ENCODE peak calls at places on chromosomes 1 and 21, in six cellular contexts. X, G, R, V, S and U are unnamed samples.

GRCh38 chr1:161008857-161009554 is 11.9 kb downstream of the F11R start:
- DNase-seq in X (peak; percentile 67), R (no peak), G (no peak), V (no peak), S (no peak), U (no peak)

GRCh38 chr1:53508991-53509663 is 49.9 kb downstream of the DMRTB1 start:
- DNase-seq in S (no peak), V (no peak), X (peak; percentile 31), G (no peak), R (peak; percentile 96), U (no peak)

GRCh38 chr1:160653620-160654016 is 6.8 kb upstream of the SLAMF1 start:
- DNase-seq in R (no peak), X (no peak), V (no peak), S (no peak), G (no peak), U (no peak)

GRCh38 chr1:178241057-178241456 is 147.2 kb downstream of the RASAL2 start:
- DNase-seq in R (no peak), S (no peak), V (no peak), G (no peak), X (peak; percentile 62), U (no peak)

GRCh38 chr1:54547601-54548388 is at the start of gene ACOT11:
- DNase-seq in R (peak; percentile 96), V (no peak), G (peak; percentile 77), S (peak; percentile 81), X (peak; percentile 79), U (no peak)

GRCh38 chr1:75765697-75766355 is 20.2 kb upstream of the RABGGTB start:
- DNase-seq in R (no peak), X (peak; percentile 80), G (no peak), S (no peak), V (peak; percentile 46), U (peak; percentile 60)

GRCh38 chr1:27135920-27136551 is 18.9 kb downstream of the SLC9A1 start:
- DNase-seq in V (no peak), S (no peak), G (no peak), R (no peak), X (peak; percentile 41), U (no peak)

GRCh38 chr1:20037877-20038276 is 32.1 kb upstream of the PLA2G5 start:
- DNase-seq in G (no peak), X (no peak), R (no peak), S (no peak), V (no peak), U (no peak)

GRCh38 chr1:118294817-118295486 is 109.9 kb upstream of the SPAG17 start:
- DNase-seq in V (peak; percentile 2), G (no peak), R (no peak), X (no peak), S (no peak), U (no peak)

GRCh38 chr1:6131561-6131960 is 48.6 kb downstream of the CHD5 start:
- DNase-seq in V (no peak), R (no peak), G (no peak), X (no peak), S (no peak), U (no peak)

GRCh38 chr1:157626099-157626498 is 28.2 kb upstream of the FCRL4 start:
- DNase-seq in R (no peak), V (no peak), X (no peak), G (no peak), S (no peak), U (no peak)

GRCh38 chr1:57109247-57109646 is 143.4 kb upstream of the C8B start:
- DNase-seq in R (no peak), G (no peak), X (peak; percentile 3), V (no peak), S (no peak), U (no peak)

GRCh38 chr21:15826147-15826780 is 96.5 kb downstream of the USP25 start:
- DNase-seq in R (no peak), G (peak; percentile 29), V (no peak), S (no peak), X (peak; percentile 59), U (peak; percentile 29)

GRCh38 chr1:38055965-38056364 is 9.4 kb upstream of the POU3F1 start:
- DNase-seq in R (no peak), X (no peak), G (no peak), S (no peak), V (no peak), U (no peak)

GRCh38 chr1:180521474-180522203 is 19.3 kb upstream of the ACBD6 start:
- DNase-seq in G (no peak), V (no peak), S (no peak), R (no peak), X (peak; percentile 52), U (no peak)

GRCh38 chr1:40691538-40692428 is at the start of gene NFYC:
- DNase-seq in X (peak; percentile 98), G (peak; percentile 94), S (peak; percentile 97), V (peak; percentile 89), R (peak; percentile 97), U (peak; percentile 97)

GRCh38 chr1:71944006-71944405 is 338.3 kb downstream of the NEGR1 start:
- DNase-seq in X (no peak), G (no peak), S (no peak), R (no peak), V (no peak), U (no peak)

GRCh38 chr21:44518684-44519083 is 21.3 kb downstream of the KRTAP10-1 start:
- DNase-seq in R (no peak), S (no peak), X (no peak), V (no peak), G (no peak), U (no peak)

GRCh38 chr1:38029081-38029681 is 16.6 kb downstream of the UTP11 start:
- DNase-seq in G (no peak), X (no peak), R (no peak), V (no peak), S (no peak), U (no peak)

GRCh38 chr1:58922302-58923089 is 138.6 kb upstream of the JUN start:
- DNase-seq in V (no peak), R (peak; percentile 97), X (peak; percentile 32), S (peak; percentile 49), G (peak; percentile 93), U (no peak)

GRCh38 chr1:184497962-184498723 is 111.3 kb downstream of the C1orf21 start:
- DNase-seq in S (no peak), G (no peak), X (no peak), R (no peak), V (no peak), U (no peak)

GRCh38 chr1:160834945-160835565 is 27.6 kb downstream of the CD244 start:
- DNase-seq in G (peak; percentile 32), S (no peak), R (peak; percentile 13), X (peak; percentile 56), V (no peak), U (no peak)

GRCh38 chr1:198443374-198444233 is 96.9 kb downstream of the ATP6V1G3 start:
- DNase-seq in V (peak; percentile 78), R (no peak), X (peak; percentile 97), G (no peak), S (no peak), U (peak; percentile 90)

GRCh38 chr1:166785987-166786386 is 53.3 kb upstream of the POGK start:
- DNase-seq in R (no peak), V (no peak), S (no peak), X (no peak), G (no peak), U (no peak)

GRCh38 chr1:220689696-220690095 is 467 bp upstream of the C1orf115 start:
- DNase-seq in S (no peak), X (no peak), R (no peak), G (no peak), V (no peak), U (no peak)
- H3K4me3 ChIP-seq in S (peak overlapping the region; percentile 70), X (peak overlapping the region; percentile 56), R (no peak overlapping the region), G (peak overlapping the region; percentile 77), V (peak overlapping the region; percentile 51), U (peak overlapping the region; percentile 50)

GRCh38 chr1:74422379-74423155 is 89.8 kb downstream of the LRRC53 start:
- DNase-seq in S (no peak), R (no peak), V (no peak), G (no peak), X (no peak), U (no peak)

GRCh38 chr1:74425669-74426068 is 86.7 kb downstream of the LRRC53 start:
- DNase-seq in R (no peak), S (no peak), V (no peak), G (no peak), X (no peak), U (no peak)

GRCh38 chr1:74423476-74423875 is 88.9 kb downstream of the LRRC53 start:
- DNase-seq in X (no peak), G (no peak), V (no peak), R (no peak), S (no peak), U (no peak)

GRCh38 chr1:74427676-74428075 is 84.7 kb downstream of the LRRC53 start:
- DNase-seq in G (no peak), R (no peak), S (no peak), X (no peak), V (peak; percentile 2), U (peak; percentile 38)

GRCh38 chr1:74426208-74426932 is 86.0 kb downstream of the LRRC53 start:
- DNase-seq in R (peak; percentile 3), S (no peak), X (peak; percentile 1), V (no peak), G (no peak), U (no peak)
- TF ChIP-seq CTCF in R (no peak), S (no peak), X (no peak), V (no peak), G (no peak), U (no peak)

GRCh38 chr1:95122151-95122697 is 5.1 kb downstream of the TLCD4 start:
- DNase-seq in G (no peak), V (no peak), X (no peak), R (no peak), S (no peak), U (no peak)
- H3K4me3 ChIP-seq in G (no peak overlapping the region), V (no peak overlapping the region), X (no peak overlapping the region), R (no peak overlapping the region), S (no peak overlapping the region), U (no peak overlapping the region)

GRCh38 chr1:151537112-151537511 is 3.0 kb upstream of the TUFT1 start:
- DNase-seq in G (no peak), S (no peak), R (no peak), V (peak; percentile 90), X (peak; percentile 97), U (peak; percentile 88)

GRCh38 chr1:151540982-151541377 is 871 bp downstream of the TUFT1 start:
- DNase-seq in X (no peak), V (no peak), R (peak; percentile 27), S (no peak), G (no peak), U (no peak)

GRCh38 chr1:151540021-151540981 is at the start of gene TUFT1:
- DNase-seq in S (peak; percentile 94), X (peak; percentile 88), G (peak; percentile 96), R (peak; percentile 94), V (no peak), U (peak; percentile 72)

GRCh38 chr1:151536499-151536898 is 3.6 kb upstream of the TUFT1 start:
- DNase-seq in S (no peak), X (no peak), V (no peak), R (no peak), G (no peak), U (no peak)

DNA sequence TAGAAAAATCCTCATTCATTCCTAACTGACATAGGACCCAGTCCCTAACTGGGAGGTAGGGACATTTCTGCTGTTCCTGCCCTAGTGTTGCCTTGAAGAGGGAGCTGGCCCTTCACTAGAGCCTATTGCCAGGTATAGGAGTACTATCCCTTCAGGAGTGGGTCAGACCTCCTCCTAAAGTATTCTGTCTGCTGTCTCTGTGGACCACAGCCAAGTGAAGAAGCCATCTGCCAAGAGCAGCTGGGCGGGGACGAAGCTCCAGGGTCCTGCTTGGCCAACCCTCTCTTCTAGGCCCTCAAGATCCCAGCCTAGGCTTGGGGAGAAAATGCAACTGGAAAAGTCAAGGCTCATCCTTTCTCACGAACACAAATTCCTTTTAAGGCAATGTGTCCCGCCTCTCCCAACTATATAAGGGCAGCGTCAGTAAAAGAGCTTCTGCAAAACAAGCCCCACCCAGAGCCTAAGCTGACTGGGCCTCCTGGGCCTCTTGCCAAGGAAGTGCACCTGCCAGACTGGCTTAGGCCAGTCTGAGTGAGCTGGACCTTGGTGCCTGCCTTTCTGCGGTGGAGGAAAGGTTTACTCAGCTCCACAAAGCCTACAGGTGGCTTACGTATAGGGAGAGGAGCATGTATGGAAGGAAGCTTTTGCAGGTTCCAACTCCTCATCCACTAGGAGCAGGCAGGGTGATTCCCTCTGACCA is 638 bp upstream of the TUFT1 start:
- DNase-seq in R (peak; percentile 95), X (peak; percentile 96), G (peak; percentile 94), S (peak; percentile 46), V (no peak), U (no peak)
- TF ChIP-seq CTCF in R (no peak), X (no peak), G (no peak), S (no peak), V (no peak), U (no peak)